ENCODE peak calls at places on chromosomes 5 and 9, in seven cellular contexts. One of them, this sample, is unnamed.

GRCh38 chr5:25553082-25553481 is 908.3 kb upstream of the CDH10 start:
- DNase-seq in psoas muscle: no peak
- DNase-seq in K562: no peak
- DNase-seq in CD8-positive, alpha-beta memory T cell: no peak
- DNase-seq in tibial nerve: no peak
- DNase-seq in heart right ventricle: no peak
- DNase-seq in right lobe of liver: no peak
- DNase-seq in this sample: no peak

GRCh38 chr9:75640250-75640649 is 250.2 kb upstream of the PCSK5 start:
- DNase-seq in right lobe of liver: no peak
- DNase-seq in tibial nerve: no peak
- DNase-seq in CD8-positive, alpha-beta memory T cell: no peak
- DNase-seq in psoas muscle: no peak
- DNase-seq in K562: no peak
- DNase-seq in heart right ventricle: no peak
- DNase-seq in this sample: no peak

GRCh38 chr5:55850839-55851674 is at the start of gene IL31RA:
- DNase-seq in right lobe of liver: no peak
- DNase-seq in K562: no peak
- DNase-seq in psoas muscle: no peak
- DNase-seq in heart right ventricle: no peak
- DNase-seq in CD8-positive, alpha-beta memory T cell: no peak
- DNase-seq in tibial nerve: no peak
- DNase-seq in this sample: no peak

GRCh38 chr5:180207593-180207992 is 1.4 kb downstream of the RASGEF1C start:
- DNase-seq in tibial nerve: no peak
- DNase-seq in right lobe of liver: no peak
- DNase-seq in CD8-positive, alpha-beta memory T cell: no peak
- DNase-seq in K562: no peak
- DNase-seq in heart right ventricle: no peak
- DNase-seq in psoas muscle: no peak
- DNase-seq in this sample: no peak

GRCh38 chr9:30301271-30301963 is 2083.0 kb upstream of the ACO1 start:
- DNase-seq in right lobe of liver: no peak
- DNase-seq in K562: no peak
- DNase-seq in CD8-positive, alpha-beta memory T cell: no peak
- DNase-seq in psoas muscle: no peak
- DNase-seq in heart right ventricle: no peak
- DNase-seq in tibial nerve: no peak
- DNase-seq in this sample: no peak

GRCh38 chr9:7145361-7146069 is 387.7 kb downstream of the KDM4C start:
- DNase-seq in right lobe of liver: no peak
- DNase-seq in heart right ventricle: no peak
- DNase-seq in tibial nerve: no peak
- DNase-seq in CD8-positive, alpha-beta memory T cell: no peak
- DNase-seq in psoas muscle: no peak
- DNase-seq in K562: no peak
- DNase-seq in this sample: no peak

GRCh38 chr5:54756301-54756700 is 229.1 kb downstream of the ESM1 start:
- DNase-seq in CD8-positive, alpha-beta memory T cell: no peak
- DNase-seq in heart right ventricle: no peak
- DNase-seq in psoas muscle: no peak
- DNase-seq in tibial nerve: no peak
- DNase-seq in right lobe of liver: no peak
- DNase-seq in K562: no peak
- DNase-seq in this sample: no peak

GRCh38 chr9:28696960-28697359 is 1123.7 kb upstream of the C9orf72 start:
- DNase-seq in psoas muscle: no peak
- DNase-seq in K562: no peak
- DNase-seq in tibial nerve: no peak
- DNase-seq in heart right ventricle: no peak
- DNase-seq in CD8-positive, alpha-beta memory T cell: no peak
- DNase-seq in right lobe of liver: no peak
- DNase-seq in this sample: no peak

GRCh38 chr5:140010798-140011197 is 32.3 kb downstream of the NRG2 start:
- DNase-seq in K562: no peak
- DNase-seq in tibial nerve: no peak
- DNase-seq in psoas muscle: no peak
- DNase-seq in right lobe of liver: no peak
- DNase-seq in CD8-positive, alpha-beta memory T cell: no peak
- DNase-seq in heart right ventricle: no peak
- DNase-seq in this sample: no peak

GRCh38 chr5:135886136-135886535 is 9.5 kb downstream of the IL9 start:
- DNase-seq in tibial nerve: no peak
- DNase-seq in CD8-positive, alpha-beta memory T cell: no peak
- DNase-seq in K562: no peak
- DNase-seq in heart right ventricle: no peak
- DNase-seq in right lobe of liver: no peak
- DNase-seq in psoas muscle: no peak
- DNase-seq in this sample: no peak

GRCh38 chr5:116388564-116389258 is 185.9 kb downstream of the SEMA6A start:
- DNase-seq in heart right ventricle: peak; percentile 64
- DNase-seq in K562: no peak
- DNase-seq in CD8-positive, alpha-beta memory T cell: no peak
- DNase-seq in psoas muscle: no peak
- DNase-seq in right lobe of liver: no peak
- DNase-seq in tibial nerve: no peak
- DNase-seq in this sample: no peak

DNA sequence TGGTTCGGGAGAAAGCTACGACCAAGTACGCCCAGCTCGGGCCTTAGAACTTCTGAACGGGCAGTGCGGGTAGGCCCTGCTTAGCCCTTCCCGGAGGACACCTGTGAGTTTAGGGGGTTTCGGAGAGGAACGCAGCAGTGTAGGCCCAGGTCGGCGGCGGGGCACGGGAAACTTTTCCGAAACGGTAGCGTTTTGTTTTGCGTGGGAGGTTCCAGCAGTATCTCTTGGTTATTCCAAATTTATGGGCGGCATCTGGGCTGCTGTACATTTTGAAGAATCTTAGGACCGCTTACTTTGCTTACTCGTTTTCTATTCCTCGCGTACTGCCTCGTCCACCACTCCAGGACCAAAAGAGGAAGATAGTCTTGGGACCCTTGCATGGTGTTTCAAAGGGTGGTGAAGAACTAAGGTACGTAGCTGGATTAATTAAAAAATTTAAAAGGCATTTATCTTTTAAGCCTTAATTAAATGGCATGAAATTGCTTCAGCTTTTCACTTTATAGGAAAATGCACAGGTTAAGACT is 488 bp downstream of the TENT2 start:
- DNase-seq in tibial nerve: no peak
- DNase-seq in psoas muscle: no peak
- DNase-seq in K562: no peak
- DNase-seq in heart right ventricle: no peak
- DNase-seq in CD8-positive, alpha-beta memory T cell: no peak
- DNase-seq in right lobe of liver: no peak
- DNase-seq in this sample: no peak
- H3K4me3 ChIP-seq in tibial nerve: peak overlapping the region; percentile 87
- H3K4me3 ChIP-seq in psoas muscle: peak overlapping the region; percentile 84
- H3K4me3 ChIP-seq in K562: peak overlapping the region; percentile 90
- H3K4me3 ChIP-seq in heart right ventricle: peak overlapping the region; percentile 67
- H3K4me3 ChIP-seq in CD8-positive, alpha-beta memory T cell: peak overlapping the region; percentile 100
- H3K4me3 ChIP-seq in right lobe of liver: peak overlapping the region; percentile 75
- H3K4me3 ChIP-seq in this sample: peak overlapping the region; percentile 100

GRCh38 chr5:148746826-148747535 is 79.4 kb upstream of the ADRB2 start:
- DNase-seq in heart right ventricle: no peak
- DNase-seq in K562: no peak
- DNase-seq in psoas muscle: no peak
- DNase-seq in right lobe of liver: no peak
- DNase-seq in tibial nerve: no peak
- DNase-seq in CD8-positive, alpha-beta memory T cell: no peak
- DNase-seq in this sample: no peak
- H3K9me3 ChIP-seq in heart right ventricle: no peaks in the 10 kb centered on the region
- H3K9me3 ChIP-seq in K562: no peaks in the 10 kb centered on the region
- H3K9me3 ChIP-seq in psoas muscle: no peaks in the 10 kb centered on the region
- H3K9me3 ChIP-seq in right lobe of liver: no peaks in the 10 kb centered on the region
- H3K9me3 ChIP-seq in tibial nerve: no peaks in the 10 kb centered on the region
- H3K9me3 ChIP-seq in CD8-positive, alpha-beta memory T cell: no peaks in the 10 kb centered on the region
- H3K9me3 ChIP-seq in this sample: no peaks in the 10 kb centered on the region

DNA sequence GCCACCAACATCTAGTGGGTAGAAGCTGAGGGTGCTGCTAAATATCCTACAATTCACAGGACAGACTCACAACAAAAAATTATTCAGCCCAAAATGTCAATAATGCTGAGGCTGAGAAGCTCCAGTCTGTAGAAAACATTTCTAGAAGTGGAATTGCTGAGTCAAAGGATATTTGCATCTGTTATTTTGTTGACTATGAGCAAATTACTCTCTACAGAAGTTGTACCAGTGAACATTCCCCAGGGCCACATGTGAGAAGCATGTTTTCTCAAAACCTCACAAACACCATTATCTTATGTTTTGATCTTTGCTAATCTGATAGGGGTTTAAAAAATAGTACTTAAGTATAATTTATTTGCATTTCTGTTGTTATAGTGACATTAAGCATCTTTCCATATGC is 15.4 kb downstream of the ITK start:
- DNase-seq in tibial nerve: no peak
- DNase-seq in psoas muscle: no peak
- DNase-seq in right lobe of liver: no peak
- DNase-seq in heart right ventricle: no peak
- DNase-seq in CD8-positive, alpha-beta memory T cell: no peak
- DNase-seq in K562: no peak
- DNase-seq in this sample: no peak
- H3K4me3 ChIP-seq in tibial nerve: no peak overlapping the region
- H3K4me3 ChIP-seq in psoas muscle: no peak overlapping the region
- H3K4me3 ChIP-seq in right lobe of liver: no peak overlapping the region
- H3K4me3 ChIP-seq in heart right ventricle: no peak overlapping the region
- H3K4me3 ChIP-seq in CD8-positive, alpha-beta memory T cell: no peak overlapping the region
- H3K4me3 ChIP-seq in K562: no peak overlapping the region
- H3K4me3 ChIP-seq in this sample: no peak overlapping the region

GRCh38 chr5:137217599-137218200 is 281.4 kb downstream of the SPOCK1 start:
- DNase-seq in psoas muscle: no peak
- DNase-seq in right lobe of liver: no peak
- DNase-seq in tibial nerve: no peak
- DNase-seq in heart right ventricle: no peak
- DNase-seq in K562: no peak
- DNase-seq in CD8-positive, alpha-beta memory T cell: no peak
- DNase-seq in this sample: no peak

GRCh38 chr5:137215780-137216179 is 283.3 kb downstream of the SPOCK1 start:
- DNase-seq in CD8-positive, alpha-beta memory T cell: no peak
- DNase-seq in psoas muscle: no peak
- DNase-seq in right lobe of liver: no peak
- DNase-seq in heart right ventricle: no peak
- DNase-seq in K562: no peak
- DNase-seq in tibial nerve: no peak
- DNase-seq in this sample: no peak

GRCh38 chr5:137216976-137217598 is 282.0 kb downstream of the SPOCK1 start:
- DNase-seq in K562: no peak
- DNase-seq in right lobe of liver: no peak
- DNase-seq in heart right ventricle: no peak
- DNase-seq in CD8-positive, alpha-beta memory T cell: no peak
- DNase-seq in tibial nerve: no peak
- DNase-seq in psoas muscle: no peak
- DNase-seq in this sample: no peak

GRCh38 chr5:137214446-137215189 is 284.5 kb downstream of the SPOCK1 start:
- DNase-seq in psoas muscle: no peak
- DNase-seq in right lobe of liver: no peak
- DNase-seq in heart right ventricle: no peak
- DNase-seq in K562: no peak
- DNase-seq in CD8-positive, alpha-beta memory T cell: no peak
- DNase-seq in tibial nerve: no peak
- DNase-seq in this sample: no peak

GRCh38 chr5:137215261-137215660 is 283.9 kb downstream of the SPOCK1 start:
- DNase-seq in tibial nerve: no peak
- DNase-seq in psoas muscle: no peak
- DNase-seq in K562: no peak
- DNase-seq in right lobe of liver: no peak
- DNase-seq in heart right ventricle: no peak
- DNase-seq in CD8-positive, alpha-beta memory T cell: no peak
- DNase-seq in this sample: no peak
- H3K9me3 ChIP-seq in tibial nerve: no peaks in the 10 kb centered on the region
- H3K9me3 ChIP-seq in psoas muscle: no peaks in the 10 kb centered on the region
- H3K9me3 ChIP-seq in K562: no peaks in the 10 kb centered on the region
- H3K9me3 ChIP-seq in right lobe of liver: no peaks in the 10 kb centered on the region
- H3K9me3 ChIP-seq in heart right ventricle: no peaks in the 10 kb centered on the region
- H3K9me3 ChIP-seq in CD8-positive, alpha-beta memory T cell: no peaks in the 10 kb centered on the region
- H3K9me3 ChIP-seq in this sample: no peaks in the 10 kb centered on the region

GRCh38 chr5:156170351-156170961 is 156.5 kb upstream of the SGCD start:
- DNase-seq in K562: no peak
- DNase-seq in CD8-positive, alpha-beta memory T cell: no peak
- DNase-seq in tibial nerve: no peak
- DNase-seq in heart right ventricle: no peak
- DNase-seq in psoas muscle: no peak
- DNase-seq in right lobe of liver: no peak
- DNase-seq in this sample: no peak
- H3K4me3 ChIP-seq in K562: no peak overlapping the region
- H3K4me3 ChIP-seq in CD8-positive, alpha-beta memory T cell: no peak overlapping the region
- H3K4me3 ChIP-seq in tibial nerve: no peak overlapping the region
- H3K4me3 ChIP-seq in heart right ventricle: no peak overlapping the region
- H3K4me3 ChIP-seq in psoas muscle: no peak overlapping the region
- H3K4me3 ChIP-seq in right lobe of liver: no peak overlapping the region
- H3K4me3 ChIP-seq in this sample: no peak overlapping the region

DNA sequence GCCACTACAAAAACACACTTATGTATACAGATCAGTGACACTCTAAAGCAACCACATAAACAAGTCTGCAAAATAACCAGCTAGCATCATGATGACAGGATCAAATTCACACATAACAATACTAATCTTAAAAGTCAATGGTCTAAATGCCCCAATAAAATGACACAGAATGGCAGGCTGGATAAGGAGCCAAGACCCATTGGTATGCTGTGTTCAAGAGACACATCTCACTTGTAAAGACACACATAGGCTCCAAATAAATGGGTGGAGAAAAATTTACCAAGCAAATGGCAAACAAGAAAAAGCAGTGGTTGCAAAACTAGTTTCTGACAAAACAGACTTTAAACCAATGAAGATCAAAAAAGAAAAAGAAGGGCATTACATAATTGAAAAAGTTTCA is 26.0 kb downstream of the GAPT start:
- DNase-seq in K562: no peak
- DNase-seq in heart right ventricle: no peak
- DNase-seq in CD8-positive, alpha-beta memory T cell: no peak
- DNase-seq in right lobe of liver: no peak
- DNase-seq in tibial nerve: no peak
- DNase-seq in psoas muscle: no peak
- DNase-seq in this sample: no peak
- H3K9me3 ChIP-seq in K562: no peaks in the 10 kb centered on the region
- H3K9me3 ChIP-seq in heart right ventricle: peaks cover 48% of the 10 kb centered on the region
- H3K9me3 ChIP-seq in CD8-positive, alpha-beta memory T cell: no peaks in the 10 kb centered on the region
- H3K9me3 ChIP-seq in right lobe of liver: peaks cover 3% of the 10 kb centered on the region
- H3K9me3 ChIP-seq in tibial nerve: no peaks in the 10 kb centered on the region
- H3K9me3 ChIP-seq in psoas muscle: peaks cover 9% of the 10 kb centered on the region
- H3K9me3 ChIP-seq in this sample: no peaks in the 10 kb centered on the region

GRCh38 chr9:117704024-117704575 is at the start of gene TLR4:
- DNase-seq in psoas muscle: peak; percentile 55
- DNase-seq in tibial nerve: peak; percentile 61
- DNase-seq in CD8-positive, alpha-beta memory T cell: no peak
- DNase-seq in right lobe of liver: peak; percentile 71
- DNase-seq in K562: no peak
- DNase-seq in heart right ventricle: peak; percentile 78
- DNase-seq in this sample: peak; percentile 84
- H3K4me3 ChIP-seq in psoas muscle: peak within 1 kb of the TSS; percentile 58
- H3K4me3 ChIP-seq in tibial nerve: peak within 1 kb of the TSS; percentile 54
- H3K4me3 ChIP-seq in CD8-positive, alpha-beta memory T cell: no peak within 1 kb of the TSS
- H3K4me3 ChIP-seq in right lobe of liver: peak within 1 kb of the TSS; percentile 46
- H3K4me3 ChIP-seq in K562: no peak within 1 kb of the TSS
- H3K4me3 ChIP-seq in heart right ventricle: peak within 1 kb of the TSS; percentile 66
- H3K4me3 ChIP-seq in this sample: peak within 1 kb of the TSS; percentile 68

GRCh38 chr5:126780165-126780827 is 3.4 kb downstream of the LMNB1 start:
- DNase-seq in psoas muscle: no peak
- DNase-seq in tibial nerve: no peak
- DNase-seq in heart right ventricle: peak; percentile 43
- DNase-seq in CD8-positive, alpha-beta memory T cell: no peak
- DNase-seq in K562: peak; percentile 47
- DNase-seq in right lobe of liver: no peak
- DNase-seq in this sample: no peak
- H3K9me3 ChIP-seq in psoas muscle: no peaks in the 10 kb centered on the region
- H3K9me3 ChIP-seq in tibial nerve: no peaks in the 10 kb centered on the region
- H3K9me3 ChIP-seq in heart right ventricle: no peaks in the 10 kb centered on the region
- H3K9me3 ChIP-seq in CD8-positive, alpha-beta memory T cell: no peaks in the 10 kb centered on the region
- H3K9me3 ChIP-seq in K562: no peaks in the 10 kb centered on the region
- H3K9me3 ChIP-seq in right lobe of liver: no peaks in the 10 kb centered on the region
- H3K9me3 ChIP-seq in this sample: no peaks in the 10 kb centered on the region

This sample was measured in right cardiac atrium.